ENCODE peak calls at places on chromosomes 3 and 15, in ten cellular contexts. One of them, this sample, is unnamed. For H3K4me1, the result is how much of the 10 kb centered on the place peaks cover.

GRCh38 chr3:13950042-13950441 is 70.2 kb upstream of the WNT7A start:
- DNase-seq in K562: no peak
- DNase-seq in A549: no peak
- DNase-seq in pancreas: no peak
- DNase-seq in ascending aorta: no peak
- DNase-seq in foreskin keratinocyte: no peak
- DNase-seq in testis: no peak
- DNase-seq in CD8-positive, alpha-beta T cell: no peak
- DNase-seq in body of pancreas: no peak
- DNase-seq in psoas muscle: no peak
- DNase-seq in this sample: no peak

GRCh38 chr3:16316396-16316795 is 51.4 kb downstream of the OXNAD1 start:
- DNase-seq in pancreas: no peak
- DNase-seq in K562: no peak
- DNase-seq in ascending aorta: no peak
- DNase-seq in body of pancreas: no peak
- DNase-seq in testis: no peak
- DNase-seq in psoas muscle: no peak
- DNase-seq in A549: no peak
- DNase-seq in foreskin keratinocyte: no peak
- DNase-seq in CD8-positive, alpha-beta T cell: no peak
- DNase-seq in this sample: no peak

GRCh38 chr3:107413264-107413663 is 36.0 kb downstream of the CCDC54 start:
- DNase-seq in CD8-positive, alpha-beta T cell: no peak
- DNase-seq in psoas muscle: no peak
- DNase-seq in ascending aorta: no peak
- DNase-seq in foreskin keratinocyte: no peak
- DNase-seq in body of pancreas: no peak
- DNase-seq in pancreas: no peak
- DNase-seq in A549: no peak
- DNase-seq in K562: no peak
- DNase-seq in testis: no peak
- DNase-seq in this sample: no peak

GRCh38 chr15:38053786-38054185 is 119.3 kb downstream of the TMCO5A start:
- DNase-seq in psoas muscle: no peak
- DNase-seq in body of pancreas: no peak
- DNase-seq in A549: no peak
- DNase-seq in ascending aorta: no peak
- DNase-seq in pancreas: no peak
- DNase-seq in K562: no peak
- DNase-seq in CD8-positive, alpha-beta T cell: no peak
- DNase-seq in testis: no peak
- DNase-seq in foreskin keratinocyte: no peak
- DNase-seq in this sample: no peak

GRCh38 chr3:196563721-196564225 is 4.6 kb downstream of the WDR53 start:
- DNase-seq in testis: no peak
- DNase-seq in A549: peak
- DNase-seq in pancreas: no peak
- DNase-seq in K562: no peak
- DNase-seq in body of pancreas: no peak
- DNase-seq in foreskin keratinocyte: peak
- DNase-seq in ascending aorta: no peak
- DNase-seq in psoas muscle: no peak
- DNase-seq in CD8-positive, alpha-beta T cell: no peak
- DNase-seq in this sample: peak

GRCh38 chr15:46892621-46893160 is 824.6 kb upstream of the SEMA6D start:
- DNase-seq in testis: no peak
- DNase-seq in ascending aorta: no peak
- DNase-seq in body of pancreas: no peak
- DNase-seq in psoas muscle: no peak
- DNase-seq in A549: no peak
- DNase-seq in foreskin keratinocyte: peak
- DNase-seq in CD8-positive, alpha-beta T cell: no peak
- DNase-seq in pancreas: no peak
- DNase-seq in K562: no peak
- DNase-seq in this sample: no peak

GRCh38 chr3:66812126-66812525 is 186.0 kb upstream of the KBTBD8 start:
- DNase-seq in psoas muscle: no peak
- DNase-seq in ascending aorta: no peak
- DNase-seq in CD8-positive, alpha-beta T cell: no peak
- DNase-seq in K562: no peak
- DNase-seq in body of pancreas: no peak
- DNase-seq in pancreas: no peak
- DNase-seq in A549: no peak
- DNase-seq in testis: no peak
- DNase-seq in foreskin keratinocyte: peak
- DNase-seq in this sample: peak

GRCh38 chr3:13416002-13416793 is 3.9 kb downstream of the NUP210 start:
- DNase-seq in K562: peak
- DNase-seq in CD8-positive, alpha-beta T cell: no peak
- DNase-seq in A549: peak
- DNase-seq in testis: no peak
- DNase-seq in pancreas: no peak
- DNase-seq in foreskin keratinocyte: no peak
- DNase-seq in body of pancreas: no peak
- DNase-seq in psoas muscle: no peak
- DNase-seq in ascending aorta: no peak
- DNase-seq in this sample: no peak

GRCh38 chr15:29570931-29571727 is 251.1 kb downstream of the TJP1 start:
- DNase-seq in foreskin keratinocyte: no peak
- DNase-seq in A549: peak
- DNase-seq in ascending aorta: no peak
- DNase-seq in psoas muscle: no peak
- DNase-seq in pancreas: peak
- DNase-seq in testis: peak
- DNase-seq in CD8-positive, alpha-beta T cell: no peak
- DNase-seq in K562: no peak
- DNase-seq in body of pancreas: peak
- DNase-seq in this sample: peak

GRCh38 chr3:58474348-58474911 is 17.5 kb upstream of the KCTD6 start:
- DNase-seq in testis: no peak
- DNase-seq in K562: no peak
- DNase-seq in foreskin keratinocyte: no peak
- DNase-seq in body of pancreas: no peak
- DNase-seq in pancreas: no peak
- DNase-seq in ascending aorta: no peak
- DNase-seq in A549: no peak
- DNase-seq in psoas muscle: no peak
- DNase-seq in CD8-positive, alpha-beta T cell: no peak
- DNase-seq in this sample: no peak

GRCh38 chr3:58473275-58473674 is 18.6 kb upstream of the KCTD6 start:
- DNase-seq in CD8-positive, alpha-beta T cell: no peak
- DNase-seq in foreskin keratinocyte: no peak
- DNase-seq in psoas muscle: no peak
- DNase-seq in testis: no peak
- DNase-seq in body of pancreas: no peak
- DNase-seq in pancreas: no peak
- DNase-seq in A549: no peak
- DNase-seq in K562: no peak
- DNase-seq in ascending aorta: no peak
- DNase-seq in this sample: no peak

GRCh38 chr3:58470363-58471024 is 21.4 kb upstream of the KCTD6 start:
- DNase-seq in ascending aorta: no peak
- DNase-seq in psoas muscle: no peak
- DNase-seq in pancreas: no peak
- DNase-seq in A549: no peak
- DNase-seq in testis: no peak
- DNase-seq in K562: no peak
- DNase-seq in foreskin keratinocyte: no peak
- DNase-seq in body of pancreas: no peak
- DNase-seq in CD8-positive, alpha-beta T cell: no peak
- DNase-seq in this sample: no peak

GRCh38 chr3:58469096-58469495 is 22.8 kb upstream of the KCTD6 start:
- DNase-seq in body of pancreas: no peak
- DNase-seq in psoas muscle: no peak
- DNase-seq in pancreas: no peak
- DNase-seq in CD8-positive, alpha-beta T cell: no peak
- DNase-seq in testis: no peak
- DNase-seq in ascending aorta: no peak
- DNase-seq in A549: no peak
- DNase-seq in K562: no peak
- DNase-seq in foreskin keratinocyte: no peak
- DNase-seq in this sample: no peak

DNA sequence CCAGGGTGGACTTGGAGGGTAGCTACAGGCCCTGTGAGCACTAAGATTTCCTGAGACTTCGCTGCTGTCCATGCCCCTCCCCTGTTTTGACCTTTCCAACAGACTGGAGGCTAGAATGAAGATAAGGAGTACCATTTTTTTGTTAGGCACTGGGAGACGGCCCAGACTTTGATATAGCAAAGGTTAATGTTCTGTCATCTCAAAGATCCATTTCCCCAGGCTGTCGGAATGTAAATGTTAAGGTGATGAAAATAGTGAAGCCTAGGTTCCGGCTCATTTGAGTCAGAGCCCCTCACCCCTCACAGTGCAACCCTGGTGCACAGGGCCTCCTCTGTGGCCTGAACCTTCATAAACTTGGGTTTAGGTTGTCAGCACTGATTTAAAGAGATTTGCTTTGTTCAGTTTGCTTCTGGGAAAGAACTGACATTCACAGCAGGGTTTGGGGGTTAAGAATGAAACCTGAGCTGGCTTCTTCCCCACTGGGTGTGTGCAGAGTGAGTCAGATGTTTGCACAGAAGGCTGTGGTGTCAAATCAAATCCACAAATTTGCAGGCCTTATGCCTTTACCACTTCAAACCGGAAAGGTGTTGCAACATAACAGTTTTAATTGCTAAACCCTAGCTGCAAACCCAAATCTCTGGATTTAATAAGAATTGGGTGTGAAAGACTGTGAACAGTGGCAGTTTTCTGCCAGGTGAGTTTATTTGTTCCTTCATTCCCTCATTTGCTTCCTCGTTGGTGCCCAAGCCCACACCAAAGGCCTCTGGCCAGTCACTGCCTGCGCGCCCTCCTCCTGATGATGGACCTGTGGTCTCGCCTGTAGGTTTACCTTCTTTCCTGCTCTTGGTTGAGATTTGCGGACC is 20.6 kb upstream of the KCTD6 start:
- DNase-seq in K562: peak
- DNase-seq in psoas muscle: no peak
- DNase-seq in body of pancreas: peak
- DNase-seq in pancreas: no peak
- DNase-seq in A549: peak
- DNase-seq in CD8-positive, alpha-beta T cell: peak
- DNase-seq in foreskin keratinocyte: peak
- DNase-seq in testis: no peak
- DNase-seq in ascending aorta: no peak
- DNase-seq in this sample: peak
- H3K4me1 ChIP-seq in K562: under half
- H3K4me1 ChIP-seq in psoas muscle: under half
- H3K4me1 ChIP-seq in body of pancreas: under half
- H3K4me1 ChIP-seq in pancreas: under half
- H3K4me1 ChIP-seq in A549: half or more
- H3K4me1 ChIP-seq in CD8-positive, alpha-beta T cell: under half
- H3K4me1 ChIP-seq in foreskin keratinocyte: under half
- H3K4me1 ChIP-seq in testis: under half
- H3K4me1 ChIP-seq in ascending aorta: under half
- H3K4me1 ChIP-seq in this sample: under half

DNA sequence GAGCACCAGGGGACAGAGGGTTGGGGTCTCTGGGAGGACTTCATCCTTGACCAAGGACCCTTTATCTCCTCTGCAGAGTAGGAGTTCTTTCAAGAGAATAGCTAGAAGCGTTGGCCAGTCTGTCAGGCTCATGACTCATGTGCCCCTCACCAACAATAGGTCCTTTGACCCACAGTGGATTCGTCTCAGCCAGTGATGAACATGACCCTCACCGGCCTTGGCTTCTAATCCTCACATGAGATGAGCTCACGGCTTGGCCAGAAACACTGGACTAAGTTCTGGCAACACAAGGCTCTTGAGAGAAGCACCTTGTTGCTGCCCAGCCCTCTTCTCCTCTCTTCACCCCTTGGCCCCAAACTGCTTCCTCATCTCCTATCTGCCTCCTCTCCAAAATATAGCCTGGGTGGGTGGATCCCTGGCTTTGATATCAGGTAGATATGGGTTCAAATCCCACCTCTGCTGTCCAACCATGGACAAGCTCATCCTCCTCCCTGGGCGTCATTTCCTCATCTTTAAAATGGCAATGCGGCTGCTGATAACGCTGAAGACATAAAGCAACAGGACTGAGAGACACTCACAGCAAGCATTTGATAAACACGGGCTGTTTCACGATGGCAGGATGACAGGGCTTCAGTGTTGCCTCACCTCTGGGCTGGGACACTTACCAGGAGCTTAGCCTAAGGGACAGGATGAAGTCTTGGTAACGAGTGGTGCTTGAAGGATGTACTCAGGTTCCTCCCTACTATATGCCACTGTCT is 446.7 kb upstream of the PROK2 start:
- DNase-seq in ascending aorta: no peak
- DNase-seq in A549: no peak
- DNase-seq in body of pancreas: no peak
- DNase-seq in pancreas: no peak
- DNase-seq in testis: peak
- DNase-seq in psoas muscle: peak
- DNase-seq in foreskin keratinocyte: no peak
- DNase-seq in CD8-positive, alpha-beta T cell: no peak
- DNase-seq in K562: no peak
- DNase-seq in this sample: no peak
- H3K27ac ChIP-seq in ascending aorta: no peak
- H3K27ac ChIP-seq in A549: no peak
- H3K27ac ChIP-seq in body of pancreas: no peak
- H3K27ac ChIP-seq in pancreas: no peak
- H3K27ac ChIP-seq in testis: peak
- H3K27ac ChIP-seq in psoas muscle: no peak
- H3K27ac ChIP-seq in foreskin keratinocyte: no peak
- H3K27ac ChIP-seq in CD8-positive, alpha-beta T cell: no peak
- H3K27ac ChIP-seq in K562: no peak
- H3K27ac ChIP-seq in this sample: no peak

DNA sequence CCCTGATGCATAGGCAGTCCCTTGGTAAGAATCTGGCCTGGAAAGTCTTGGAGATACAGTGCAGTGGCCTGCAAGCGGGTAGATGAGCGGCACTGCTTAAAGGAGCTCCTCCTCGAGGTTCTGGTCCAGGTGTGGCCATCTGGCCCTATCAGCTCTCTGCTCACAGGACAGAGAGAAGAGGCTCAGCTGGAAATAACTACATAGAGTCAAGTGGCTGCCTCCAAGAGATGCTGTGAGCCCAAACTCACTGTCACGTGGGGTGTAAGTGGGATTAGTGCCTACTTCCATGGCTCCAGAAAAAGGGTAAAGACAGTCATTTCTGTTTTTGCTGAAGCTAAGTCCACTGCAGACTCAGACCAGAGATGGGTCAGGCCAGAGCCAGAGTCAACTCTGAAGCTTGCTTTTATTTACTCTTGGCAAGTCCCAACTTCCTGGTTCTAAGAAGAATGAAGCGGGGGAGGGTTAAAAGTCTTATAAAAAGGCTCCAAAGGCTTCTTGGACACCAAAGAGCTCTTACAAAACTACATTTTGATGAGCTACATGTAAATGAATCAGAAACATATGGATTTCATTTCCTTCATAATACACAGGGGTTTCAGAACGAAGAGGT is 77.2 kb downstream of the PDZRN3 start:
- DNase-seq in A549: no peak
- DNase-seq in psoas muscle: no peak
- DNase-seq in foreskin keratinocyte: no peak
- DNase-seq in body of pancreas: no peak
- DNase-seq in testis: peak
- DNase-seq in ascending aorta: no peak
- DNase-seq in CD8-positive, alpha-beta T cell: no peak
- DNase-seq in pancreas: no peak
- DNase-seq in K562: no peak
- DNase-seq in this sample: no peak
- H3K4me1 ChIP-seq in A549: under half
- H3K4me1 ChIP-seq in psoas muscle: under half
- H3K4me1 ChIP-seq in foreskin keratinocyte: under half
- H3K4me1 ChIP-seq in body of pancreas: under half
- H3K4me1 ChIP-seq in testis: under half
- H3K4me1 ChIP-seq in ascending aorta: under half
- H3K4me1 ChIP-seq in CD8-positive, alpha-beta T cell: under half
- H3K4me1 ChIP-seq in pancreas: under half
- H3K4me1 ChIP-seq in K562: under half
- H3K4me1 ChIP-seq in this sample: under half

GRCh38 chr3:102733811-102734574 is 299.2 kb downstream of the ZPLD1 start:
- DNase-seq in body of pancreas: no peak
- DNase-seq in K562: no peak
- DNase-seq in CD8-positive, alpha-beta T cell: no peak
- DNase-seq in psoas muscle: no peak
- DNase-seq in ascending aorta: no peak
- DNase-seq in pancreas: no peak
- DNase-seq in A549: no peak
- DNase-seq in foreskin keratinocyte: no peak
- DNase-seq in testis: no peak
- DNase-seq in this sample: no peak
- H3K27ac ChIP-seq in body of pancreas: no peak
- H3K27ac ChIP-seq in K562: no peak
- H3K27ac ChIP-seq in CD8-positive, alpha-beta T cell: no peak
- H3K27ac ChIP-seq in psoas muscle: no peak
- H3K27ac ChIP-seq in ascending aorta: no peak
- H3K27ac ChIP-seq in pancreas: no peak
- H3K27ac ChIP-seq in A549: no peak
- H3K27ac ChIP-seq in foreskin keratinocyte: no peak
- H3K27ac ChIP-seq in testis: no peak
- H3K27ac ChIP-seq in this sample: no peak

This sample was measured in cardiac muscle cell.